ENCODE peak calls at places on chromosomes 3 and 15, in eight cellular contexts. N, E, L, D, B, A, W and X are unnamed samples.

GRCh38 chr3:171349392-171349791 is 110.8 kb downstream of the TNIK start:
- DNase-seq in N (peak), E (no peak), L (peak), D (no peak), B (no peak), A (no peak), W (no peak), X (no peak)

GRCh38 chr15:88908697-88909621 is 4.2 kb downstream of the MFGE8 start:
- DNase-seq in N (no peak), E (no peak), L (peak), D (no peak), B (no peak), A (no peak), W (no peak), X (no peak)

GRCh38 chr3:37904614-37905047 is 43.0 kb downstream of the CTDSPL start:
- DNase-seq in N (peak), E (no peak), L (peak), D (peak), B (no peak), A (no peak), W (no peak), X (peak)

GRCh38 chr15:81312790-81313543 is 11.0 kb downstream of the STARD5 start:
- DNase-seq in N (peak), E (peak), L (peak), D (no peak), B (peak), A (no peak), W (no peak), X (peak)

GRCh38 chr3:10601131-10601856 is 95.9 kb upstream of the ATP2B2 start:
- DNase-seq in N (peak), E (no peak), L (no peak), D (no peak), B (no peak), A (no peak), W (no peak), X (peak)

GRCh38 chr15:68846851-68847439 is 26.2 kb upstream of the ANP32A start:
- DNase-seq in N (no peak), E (no peak), L (no peak), D (no peak), B (no peak), A (no peak), W (no peak), X (no peak)

GRCh38 chr3:2098398-2099027 is at the start of gene CNTN4:
- DNase-seq in N (no peak), E (peak), L (no peak), D (peak), B (no peak), A (no peak), W (peak), X (no peak)

GRCh38 chr3:179100652-179101051 is 29.0 kb upstream of the ZMAT3 start:
- DNase-seq in N (peak), E (no peak), L (peak), D (no peak), B (peak), A (no peak), W (no peak), X (no peak)

GRCh38 chr15:71440479-71441071 is 325.3 kb downstream of the THSD4 start:
- DNase-seq in N (peak), E (no peak), L (peak), D (peak), B (peak), A (no peak), W (peak), X (peak)

GRCh38 chr3:23915537-23916108 is 1.2 kb downstream of the NKIRAS1 start:
- DNase-seq in N (peak), E (no peak), L (peak), D (peak), B (no peak), A (no peak), W (no peak), X (peak)

GRCh38 chr15:28273468-28273867 is 48.5 kb downstream of the HERC2 start:
- DNase-seq in N (no peak), E (no peak), L (peak), D (peak), B (no peak), A (no peak), W (no peak), X (no peak)

GRCh38 chr3:20375302-20375701 is 189.3 kb upstream of the SGO1 start:
- DNase-seq in N (no peak), E (no peak), L (no peak), D (no peak), B (no peak), A (no peak), W (no peak), X (no peak)

GRCh38 chr15:40339621-40339945 is 1.2 kb downstream of the CCDC9B start:
- DNase-seq in N (no peak), E (no peak), L (no peak), D (no peak), B (no peak), A (no peak), W (peak), X (no peak)

GRCh38 chr15:56496635-56497034 is 31.7 kb upstream of the MNS1 start:
- DNase-seq in N (peak), E (no peak), L (peak), D (peak), B (peak), A (no peak), W (peak), X (peak)

GRCh38 chr3:183814240-183814639 is 11.1 kb downstream of the MAP6D1 start:
- DNase-seq in N (no peak), E (no peak), L (no peak), D (no peak), B (no peak), A (no peak), W (no peak), X (no peak)

GRCh38 chr3:11335056-11335608 is 62.9 kb downstream of the ATG7 start:
- DNase-seq in N (peak), E (no peak), L (peak), D (peak), B (peak), A (no peak), W (peak), X (peak)

GRCh38 chr3:65666426-65667091 is 372.2 kb downstream of the MAGI1 start:
- DNase-seq in N (no peak), E (no peak), L (peak), D (no peak), B (peak), A (no peak), W (no peak), X (no peak)

GRCh38 chr3:184029456-184029950 is 2.0 kb upstream of the HTR3D start:
- DNase-seq in N (no peak), E (no peak), L (no peak), D (no peak), B (no peak), A (no peak), W (no peak), X (no peak)

GRCh38 chr3:113295463-113295862 is 84.1 kb downstream of the BOC start:
- DNase-seq in N (no peak), E (no peak), L (no peak), D (no peak), B (no peak), A (no peak), W (no peak), X (no peak)

GRCh38 chr15:79071901-79072300 is 18.7 kb downstream of the RASGRF1 start:
- DNase-seq in N (peak), E (peak), L (no peak), D (no peak), B (no peak), A (no peak), W (no peak), X (peak)

GRCh38 chr3:24457719-24458118 is 36.9 kb downstream of the THRB start:
- DNase-seq in N (no peak), E (no peak), L (no peak), D (no peak), B (no peak), A (no peak), W (no peak), X (no peak)

GRCh38 chr3:140147965-140148490 is 213.0 kb downstream of the CLSTN2 start:
- DNase-seq in N (no peak), E (no peak), L (no peak), D (no peak), B (no peak), A (no peak), W (no peak), X (no peak)

GRCh38 chr3:97613139-97613538 is 151.4 kb upstream of the ARL6 start:
- DNase-seq in N (no peak), E (no peak), L (no peak), D (no peak), B (no peak), A (no peak), W (no peak), X (no peak)

GRCh38 chr3:14319654-14320182 is 82.7 kb upstream of the SLC6A6 start:
- DNase-seq in N (peak), E (no peak), L (peak), D (peak), B (no peak), A (no peak), W (no peak), X (no peak)

GRCh38 chr15:85097706-85098105 is 116.0 kb downstream of the PDE8A start:
- DNase-seq in N (no peak), E (no peak), L (peak), D (no peak), B (no peak), A (no peak), W (no peak), X (no peak)

GRCh38 chr3:155018621-155019330 is 61.3 kb upstream of the MME start:
- DNase-seq in N (peak), E (no peak), L (peak), D (no peak), B (no peak), A (no peak), W (no peak), X (no peak)

GRCh38 chr3:149765762-149766334 is 13.6 kb upstream of the COMMD2 start:
- DNase-seq in N (peak), E (no peak), L (peak), D (peak), B (peak), A (no peak), W (peak), X (peak)

GRCh38 chr3:153289334-153289808 is 127.3 kb downstream of the RAP2B start:
- DNase-seq in N (peak), E (no peak), L (no peak), D (no peak), B (no peak), A (no peak), W (no peak), X (no peak)

GRCh38 chr3:73552700-73553099 is 72.0 kb downstream of the PDZRN3 start:
- DNase-seq in N (no peak), E (no peak), L (peak), D (no peak), B (no peak), A (no peak), W (no peak), X (no peak)

GRCh38 chr3:21551019-21551418 is 200.0 kb downstream of the ZNF385D start:
- DNase-seq in N (peak), E (no peak), L (peak), D (no peak), B (no peak), A (no peak), W (no peak), X (no peak)

GRCh38 chr3:19799115-19799514 is 134.9 kb downstream of the EFHB start:
- DNase-seq in N (no peak), E (no peak), L (no peak), D (no peak), B (no peak), A (no peak), W (no peak), X (no peak)

GRCh38 chr3:37520802-37521350 is 340.8 kb upstream of the CTDSPL start:
- DNase-seq in N (peak), E (no peak), L (no peak), D (no peak), B (no peak), A (no peak), W (no peak), X (no peak)

GRCh38 chr3:85808750-85809149 is 850.0 kb downstream of the CADM2 start:
- DNase-seq in N (no peak), E (no peak), L (no peak), D (no peak), B (no peak), A (no peak), W (no peak), X (no peak)

GRCh38 chr3:71495708-71496472 is 87.6 kb downstream of the FOXP1 start:
- DNase-seq in N (peak), E (no peak), L (peak), D (no peak), B (peak), A (no peak), W (no peak), X (peak)